ENCODE peak calls at places on chromosomes 16 and 17, in four cellular contexts. F, I, U and O are unnamed samples.

GRCh38 chr17:48627242-48627597 is 1.1 kb upstream of the HOXB9 start:
- DNase-seq in F (no peak), I (no peak), U (no peak), O (no peak)

GRCh38 chr16:89519881-89520280 is 11.7 kb downstream of the SPG7 start:
- DNase-seq in F (no peak), I (no peak), U (no peak), O (no peak)

GRCh38 chr17:58121925-58122324 is 26.3 kb upstream of the OR4D1 start:
- DNase-seq in F (no peak), I (peak), U (peak), O (no peak)

GRCh38 chr17:31079731-31080130 is 15.0 kb upstream of the NF1 start:
- DNase-seq in F (no peak), I (no peak), U (no peak), O (no peak)

GRCh38 chr16:55495616-55496289 is 13.1 kb upstream of the LPCAT2 start:
- DNase-seq in F (no peak), I (peak), U (no peak), O (no peak)

GRCh38 chr17:45009676-45010467 is 41.6 kb downstream of the DCAKD start:
- DNase-seq in F (no peak), I (no peak), U (no peak), O (no peak)

GRCh38 chr17:31535581-31535981 is 144.1 kb downstream of the RAB11FIP4 start:
- DNase-seq in F (no peak), I (no peak), U (no peak), O (no peak)

GRCh38 chr17:45234641-45235040 is 13.0 kb downstream of the FMNL1 start:
- DNase-seq in F (no peak), I (no peak), U (peak), O (no peak)

GRCh38 chr16:20611350-20611902 is 35.3 kb upstream of the ACSM2B start:
- DNase-seq in F (no peak), I (no peak), U (no peak), O (no peak)

DNA sequence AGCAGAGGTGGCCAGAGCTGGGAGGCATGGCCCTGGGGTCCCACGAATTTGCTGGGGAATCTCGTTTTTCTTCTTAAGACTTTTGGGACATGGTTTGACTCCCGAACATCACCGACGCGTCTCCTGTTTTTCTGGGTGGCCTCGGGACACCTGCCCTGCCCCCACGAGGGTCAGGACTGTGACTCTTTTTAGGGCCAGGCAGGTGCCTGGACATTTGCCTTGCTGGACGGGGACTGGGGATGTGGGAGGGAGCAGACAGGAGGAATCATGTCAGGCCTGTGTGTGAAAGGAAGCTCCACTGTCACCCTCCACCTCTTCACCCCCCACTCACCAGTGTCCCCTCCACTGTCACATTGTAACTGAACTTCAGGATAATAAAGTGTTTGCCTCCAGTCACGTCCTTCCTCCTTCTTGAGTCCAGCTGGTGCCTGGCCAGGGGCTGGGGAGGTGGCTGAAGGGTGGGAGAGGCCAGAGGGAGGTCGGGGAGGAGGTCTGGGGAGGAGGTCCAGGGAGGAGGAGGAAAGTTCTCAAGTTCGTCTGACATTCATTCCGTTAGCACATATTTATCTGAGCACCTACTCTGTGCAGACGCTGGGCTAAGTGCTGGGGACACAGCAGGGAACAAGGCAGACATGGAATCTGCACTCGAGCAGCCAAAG is 2.3 kb downstream of the CSF3 start:
- DNase-seq in F (no peak), I (no peak), U (no peak), O (no peak)
- H3K4me3 ChIP-seq in F (no peak), I (no peak), U (no peak), O (no peak)

DNA sequence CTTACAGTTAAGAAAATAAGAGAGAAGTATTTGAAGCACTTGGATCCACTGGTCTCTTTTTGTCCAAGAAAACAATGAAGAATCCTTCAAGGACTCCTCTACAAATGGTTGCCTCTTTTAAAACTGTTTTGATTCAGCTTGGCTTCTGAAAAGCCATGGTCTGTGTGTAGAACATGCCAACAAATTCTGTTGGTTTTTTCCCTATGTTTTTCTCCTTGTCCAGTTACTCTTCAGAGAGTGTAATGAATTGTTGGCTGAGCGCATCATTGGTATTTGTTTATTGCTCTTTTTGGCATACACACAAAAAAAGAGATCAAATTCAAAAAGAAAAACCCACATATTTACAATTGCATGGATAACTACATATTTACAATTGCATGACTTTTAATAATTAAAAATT is at the start of gene ABCA10:
- DNase-seq in F (no peak), I (no peak), U (no peak), O (no peak)
- H3K4me3 ChIP-seq in F (no peak), I (no peak), U (no peak), O (no peak)

GRCh38 chr17:37796081-37796480 is 51.2 kb upstream of the HNF1B start:
- DNase-seq in F (no peak), I (no peak), U (no peak), O (no peak)
- H3K4me3 ChIP-seq in F (no peak), I (no peak), U (no peak), O (no peak)

DNA sequence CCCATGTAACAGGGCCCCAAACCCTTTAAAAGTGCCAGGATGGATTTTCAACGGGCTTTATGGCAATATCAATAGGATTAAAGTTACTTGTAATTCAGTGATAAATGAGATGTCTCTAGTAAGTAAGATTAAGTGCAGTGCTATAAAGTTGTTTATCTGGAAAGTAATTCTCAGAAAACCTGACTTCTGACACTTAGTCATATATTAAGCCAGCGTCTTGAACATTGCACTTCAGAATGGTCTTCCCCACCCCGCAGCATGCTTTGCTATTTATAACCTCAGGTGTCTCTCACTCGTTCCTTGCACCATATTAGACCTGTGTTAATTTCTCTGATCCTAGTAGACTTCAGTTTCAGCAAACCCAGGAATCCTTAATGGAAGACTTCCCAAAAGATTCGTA is 2.1 kb upstream of the MAF start:
- DNase-seq in F (no peak), I (no peak), U (no peak), O (no peak)
- H3K4me3 ChIP-seq in F (no peak), I (no peak), U (peak), O (peak)

DNA sequence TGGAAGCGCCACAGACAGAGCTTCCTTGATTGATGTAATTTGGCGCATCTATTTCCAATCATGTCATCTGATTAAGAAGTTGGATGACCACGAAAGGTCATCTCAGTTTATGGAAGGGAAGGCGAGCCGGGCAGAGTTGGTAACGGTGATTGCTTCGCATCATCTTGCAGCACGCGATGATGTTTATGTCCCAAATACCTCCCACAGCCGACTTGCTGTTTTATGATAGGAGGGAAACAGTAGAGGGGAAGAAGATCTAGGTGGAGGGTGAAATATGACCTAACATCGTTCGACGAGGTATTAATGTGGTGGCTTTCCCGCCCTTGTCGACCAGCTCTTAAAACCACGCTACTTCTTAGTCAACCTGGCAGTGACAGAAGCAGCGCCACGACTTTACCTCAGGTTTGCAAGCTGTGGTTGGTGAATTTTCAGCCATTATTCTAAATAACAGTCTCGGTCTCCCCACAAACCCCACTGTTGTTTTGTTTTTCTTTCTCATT is 836 bp upstream of the TANC2 start:
- DNase-seq in F (no peak), I (no peak), U (no peak), O (no peak)
- H3K4me3 ChIP-seq in F (peak), I (no peak), U (peak), O (peak)